ENCODE peak calls at places on chromosomes 6 and 20, in six cellular contexts. U, S, M, K, J and I are unnamed samples.

GRCh38 chr6:13068558-13069210 is 259.7 kb downstream of the TBC1D7 start:
- DNase-seq in K (no peak), J (no peak), M (no peak), S (no peak), U (no peak), I (no peak)

GRCh38 chr6:170152989-170153388 is 137.9 kb downstream of the DLL1 start:
- DNase-seq in U (no peak), M (no peak), S (no peak), K (no peak), J (peak; percentile 70), I (no peak)

GRCh38 chr20:35319206-35320197 is 27.3 kb upstream of the FAM83C start:
- DNase-seq in K (no peak), J (peak; percentile 62), S (no peak), U (no peak), M (peak; percentile 48), I (no peak)

GRCh38 chr6:35048031-35048613 is 93.0 kb downstream of the TCP11 start:
- DNase-seq in J (no peak), S (no peak), K (no peak), U (no peak), M (no peak), I (no peak)

GRCh38 chr20:47960769-47961525 is 175.7 kb upstream of the SULF2 start:
- DNase-seq in J (no peak), U (no peak), M (no peak), K (no peak), S (no peak), I (no peak)

GRCh38 chr6:127092486-127092885 is 26.0 kb upstream of the RSPO3 start:
- DNase-seq in S (no peak), K (no peak), U (no peak), M (no peak), J (no peak), I (no peak)

GRCh38 chr20:21183722-21184121 is 57.8 kb downstream of the KIZ start:
- DNase-seq in K (no peak), U (no peak), M (no peak), S (no peak), J (peak; percentile 73), I (peak; percentile 23)

GRCh38 chr20:57464642-57465211 is 60.2 kb downstream of the CTCFL start:
- DNase-seq in M (no peak), J (peak; percentile 59), S (no peak), K (no peak), U (no peak), I (no peak)

GRCh38 chr6:29737707-29738630 is 14.7 kb downstream of the HLA-F start:
- DNase-seq in K (peak; percentile 15), M (no peak), U (no peak), J (peak; percentile 82), S (peak; percentile 64), I (peak; percentile 51)

GRCh38 chr6:116352515-116353471 is 18.0 kb upstream of the DSE start:
- DNase-seq in J (no peak), K (no peak), M (peak; percentile 53), S (no peak), U (no peak), I (peak; percentile 54)

GRCh38 chr6:31977816-31978431 is 3.9 kb upstream of the C4A start:
- DNase-seq in S (no peak), M (no peak), U (no peak), J (no peak), K (no peak), I (no peak)

GRCh38 chr6:29502597-29502996 is 14.8 kb upstream of the MAS1L start:
- DNase-seq in S (no peak), J (no peak), M (peak; percentile 5), K (no peak), U (no peak), I (no peak)

GRCh38 chr6:103587722-103588121 is 1272.0 kb downstream of the HACE1 start:
- DNase-seq in S (no peak), U (no peak), J (no peak), K (no peak), M (no peak), I (no peak)

GRCh38 chr6:70371454-70372105 is 41.7 kb upstream of the FAM135A start:
- DNase-seq in K (peak; percentile 54), S (no peak), U (no peak), M (peak; percentile 33), J (peak; percentile 92), I (peak; percentile 28)

GRCh38 chr6:35085359-35086281 is 55.5 kb downstream of the TCP11 start:
- DNase-seq in K (no peak), S (no peak), J (no peak), M (no peak), U (no peak), I (no peak)

GRCh38 chr6:53593001-53593488 is 48.1 kb upstream of the GCLC start:
- DNase-seq in K (peak; percentile 2), J (peak; percentile 49), U (no peak), S (no peak), M (peak; percentile 46), I (peak; percentile 71)

GRCh38 chr6:49516147-49516505 is 16.4 kb downstream of the GLYATL3 start:
- DNase-seq in J (peak; percentile 18), M (no peak), U (no peak), S (no peak), K (no peak), I (no peak)

GRCh38 chr6:104381907-104382306 is 477.8 kb downstream of the HACE1 start:
- DNase-seq in K (no peak), U (no peak), S (no peak), M (no peak), J (peak; percentile 6), I (no peak)

GRCh38 chr6:130303436-130303835 is 62.4 kb upstream of the TMEM200A start:
- DNase-seq in K (peak; percentile 42), S (no peak), J (no peak), M (no peak), U (no peak), I (peak; percentile 44)

GRCh38 chr6:37362101-37362823 is 8.5 kb downstream of the RNF8 start:
- DNase-seq in U (no peak), J (no peak), K (no peak), M (no peak), S (no peak), I (no peak)

GRCh38 chr6:106377061-106377540 is 16.6 kb downstream of the CRYBG1 start:
- DNase-seq in K (no peak), M (peak; percentile 24), U (no peak), J (peak; percentile 75), S (no peak), I (no peak)

GRCh38 chr20:37392441-37393195 is 46.7 kb downstream of the SRC start:
- DNase-seq in J (peak; percentile 27), U (no peak), K (no peak), M (no peak), S (no peak), I (no peak)

GRCh38 chr6:167828325-167828956 is 1.7 kb downstream of the AFDN start:
- DNase-seq in J (peak; percentile 43), U (no peak), S (no peak), M (no peak), K (no peak), I (no peak)

GRCh38 chr6:14275493-14275851 is 157.9 kb downstream of the CD83 start:
- DNase-seq in K (no peak), J (no peak), S (no peak), M (peak; percentile 22), U (no peak), I (no peak)

GRCh38 chr6:138420356-138420755 is 16.3 kb downstream of the HEBP2 start:
- DNase-seq in U (no peak), S (no peak), M (no peak), J (no peak), K (no peak), I (no peak)

GRCh38 chr6:165034271-165034741 is 275.1 kb downstream of the C6orf118 start:
- DNase-seq in K (no peak), J (no peak), S (no peak), U (no peak), M (no peak), I (no peak)

GRCh38 chr6:27280064-27280539 is 32.0 kb downstream of the POM121L2 start:
- DNase-seq in U (peak; percentile 14), J (peak; percentile 74), K (peak; percentile 13), S (no peak), M (no peak), I (no peak)

GRCh38 chr20:21396921-21397340 is 395 bp downstream of the NKX2-4 start:
- DNase-seq in U (no peak), K (no peak), M (no peak), S (no peak), J (no peak), I (no peak)

GRCh38 chr20:62370115-62370806 is 3.1 kb upstream of the LAMA5 start:
- DNase-seq in U (no peak), M (no peak), J (peak; percentile 91), S (no peak), K (no peak), I (peak; percentile 60)

GRCh38 chr6:71395731-71396409 is 107.3 kb downstream of the OGFRL1 start:
- DNase-seq in S (no peak), K (no peak), J (no peak), M (no peak), U (no peak), I (no peak)